ENCODE peak calls at places on chromosomes 13 and 19, in four cellular contexts. X is CD8-positive, alpha-beta memory T cell; G is left ventricle myocardium inferior; Q is spleen. V is an unnamed sample.
A peak's percentile ranks its signal among the peaks of the same experiment; 100 is the strongest.

GRCh38 chr13:108269601-108270328 is at the start of gene TNFSF13B:
- DNase-seq in X (peak; percentile 18), G (peak; percentile 42), Q (peak; percentile 93), V (peak; percentile 36)

GRCh38 chr13:44854264-44855060 is 134.8 kb downstream of the NUFIP1 start:
- DNase-seq in X (no peak), G (peak; percentile 74), Q (no peak), V (peak; percentile 84)

GRCh38 chr19:39400997-39401548 is 5.6 kb upstream of the ZFP36 start:
- DNase-seq in X (no peak), G (no peak), Q (no peak), V (peak; percentile 40)

GRCh38 chr13:93549326-93549855 is 322.8 kb downstream of the GPC6 start:
- DNase-seq in X (no peak), G (no peak), Q (no peak), V (no peak)

GRCh38 chr19:29671393-29672076 is 6.3 kb downstream of the PLEKHF1 start:
- DNase-seq in X (peak; percentile 80), G (peak; percentile 68), Q (peak; percentile 95), V (no peak)

GRCh38 chr13:24038846-24039330 is 121.6 kb upstream of the SPATA13 start:
- DNase-seq in X (no peak), G (no peak), Q (no peak), V (no peak)

GRCh38 chr13:39779337-39780270 is 124.1 kb downstream of the COG6 start:
- DNase-seq in X (no peak), G (no peak), Q (no peak), V (no peak)

GRCh38 chr13:109788372-109789195 is 2.2 kb upstream of the IRS2 start:
- DNase-seq in X (no peak), G (no peak), Q (no peak), V (no peak)

GRCh38 chr13:26895808-26896466 is 135.4 kb upstream of the GPR12 start:
- DNase-seq in X (no peak), G (no peak), Q (no peak), V (no peak)

GRCh38 chr13:37364024-37364423 is 234.5 kb downstream of the POSTN start:
- DNase-seq in X (no peak), G (no peak), Q (no peak), V (no peak)

GRCh38 chr13:94860981-94861407 is 148.6 kb upstream of the SOX21 start:
- DNase-seq in X (no peak), G (no peak), Q (no peak), V (no peak)

GRCh38 chr13:79481685-79482052 is 714 bp downstream of the NDFIP2 start:
- DNase-seq in X (peak; percentile 32), G (no peak), Q (no peak), V (no peak)

GRCh38 chr19:15115080-15115479 is 7.9 kb downstream of the SYDE1 start:
- DNase-seq in X (no peak), G (peak; percentile 90), Q (no peak), V (peak; percentile 90)

GRCh38 chr19:30692517-30692870 is 320.3 kb downstream of the ZNF536 start:
- DNase-seq in X (no peak), G (no peak), Q (no peak), V (no peak)

GRCh38 chr13:107258599-107259187 is 690.8 kb upstream of the ARGLU1 start:
- DNase-seq in X (no peak), G (no peak), Q (no peak), V (no peak)

GRCh38 chr13:95641961-95642621 is 2.4 kb downstream of the DZIP1 start:
- DNase-seq in X (no peak), G (peak; percentile 41), Q (peak; percentile 76), V (peak; percentile 30)

GRCh38 chr13:27131202-27131623 is 40.4 kb downstream of the USP12 start:
- DNase-seq in X (peak; percentile 50), G (no peak), Q (no peak), V (no peak)

GRCh38 chr19:14950421-14950820 is 9.1 kb downstream of the OR7C2 start:
- DNase-seq in X (no peak), G (no peak), Q (no peak), V (no peak)

GRCh38 chr13:85500716-85501256 is 298.4 kb downstream of the SLITRK6 start:
- DNase-seq in X (no peak), G (no peak), Q (no peak), V (no peak)

GRCh38 chr13:106619688-106620555 is 52.0 kb upstream of the ARGLU1 start:
- DNase-seq in X (no peak), G (no peak), Q (no peak), V (peak; percentile 34)

GRCh38 chr13:110400786-110401533 is 93.9 kb downstream of the COL4A2 start:
- DNase-seq in X (no peak), G (no peak), Q (no peak), V (no peak)

GRCh38 chr13:29081697-29082440 is 261.7 kb downstream of the MTUS2 start:
- DNase-seq in X (no peak), G (no peak), Q (no peak), V (no peak)

GRCh38 chr19:53424968-53425597 is 6.7 kb upstream of the ZNF761 start:
- DNase-seq in X (peak; percentile 47), G (peak; percentile 70), Q (peak; percentile 83), V (peak; percentile 76)

GRCh38 chr19:19539738-19540703 is 2.0 kb downstream of the CILP2 start:
- DNase-seq in X (peak; percentile 51), G (peak; percentile 65), Q (peak; percentile 92), V (peak; percentile 59)

GRCh38 chr19:5680083-5680436 is 256 bp downstream of the MICOS13 start:
- DNase-seq in X (no peak), G (no peak), Q (peak; percentile 90), V (no peak)

GRCh38 chr19:9324584-9324962 is 594 bp downstream of the ZNF559 start:
- DNase-seq in X (no peak), G (no peak), Q (no peak), V (no peak)

GRCh38 chr19:18464646-18465045 is 26.7 kb upstream of the ISYNA1 start:
- DNase-seq in X (no peak), G (peak; percentile 83), Q (peak; percentile 79), V (peak; percentile 86)

GRCh38 chr19:5360003-5360820 is 19.6 kb upstream of the PTPRS start:
- DNase-seq in X (no peak), G (no peak), Q (no peak), V (no peak)

GRCh38 chr13:43865892-43866291 is 13.6 kb downstream of the CCDC122 start:
- DNase-seq in X (no peak), G (no peak), Q (no peak), V (no peak)

GRCh38 chr19:55598034-55598433 is 1.3 kb downstream of the FIZ1 start:
- DNase-seq in X (no peak), G (no peak), Q (peak; percentile 73), V (no peak)

GRCh38 chr19:39641773-39642172 is 13.9 kb upstream of the LGALS16 start:
- DNase-seq in X (no peak), G (no peak), Q (no peak), V (no peak)

GRCh38 chr13:90565985-90566713 is 781.3 kb upstream of the MIR17HG start:
- DNase-seq in X (no peak), G (no peak), Q (no peak), V (no peak)

GRCh38 chr13:23966691-23967615 is 69.7 kb upstream of the C1QTNF9B start:
- DNase-seq in X (no peak), G (no peak), Q (no peak), V (no peak)

GRCh38 chr19:746208-746819 is 4.6 kb upstream of the MISP start:
- DNase-seq in X (no peak), G (no peak), Q (no peak), V (no peak)

GRCh38 chr13:40388617-40389016 is 277.8 kb downstream of the FOXO1 start:
- DNase-seq in X (peak; percentile 67), G (no peak), Q (peak; percentile 93), V (no peak)

GRCh38 chr19:4776436-4777205 is 14.9 kb upstream of the FEM1A start:
- DNase-seq in X (no peak), G (no peak), Q (no peak), V (no peak)

GRCh38 chr13:50144473-50145160 is 129.4 kb downstream of the KCNRG start:
- DNase-seq in X (no peak), G (no peak), Q (no peak), V (no peak)

GRCh38 chr13:29621401-29621800 is 25.9 kb upstream of the SLC7A1 start:
- DNase-seq in X (no peak), G (no peak), Q (no peak), V (no peak)

GRCh38 chr19:13146763-13147563 is 3.2 kb downstream of the STX10 start:
- DNase-seq in X (no peak), G (no peak), Q (peak; percentile 86), V (no peak)
- H3K27me3 ChIP-seq in X (no peaks in the 10 kb centered on the region), G (no peaks in the 10 kb centered on the region), Q (no peaks in the 10 kb centered on the region), V (no peaks in the 10 kb centered on the region)

GRCh38 chr19:49932041-49932451 is 2.7 kb upstream of the NUP62 start:
- DNase-seq in X (no peak), G (no peak), Q (no peak), V (no peak)

GRCh38 chr19:49929121-49929610 is at the start of the genes ATF5 and NUP62:
- DNase-seq in X (peak; percentile 89), G (peak; percentile 90), Q (peak; percentile 96), V (peak; percentile 92)

GRCh38 chr19:49929611-49930482 is 543 bp upstream of the NUP62 start:
- DNase-seq in X (peak; percentile 82), G (peak; percentile 90), Q (peak; percentile 96), V (peak; percentile 94)

GRCh38 chr19:49931293-49932040 is 2.2 kb upstream of the NUP62 start:
- DNase-seq in X (no peak), G (no peak), Q (no peak), V (no peak)

DNA sequence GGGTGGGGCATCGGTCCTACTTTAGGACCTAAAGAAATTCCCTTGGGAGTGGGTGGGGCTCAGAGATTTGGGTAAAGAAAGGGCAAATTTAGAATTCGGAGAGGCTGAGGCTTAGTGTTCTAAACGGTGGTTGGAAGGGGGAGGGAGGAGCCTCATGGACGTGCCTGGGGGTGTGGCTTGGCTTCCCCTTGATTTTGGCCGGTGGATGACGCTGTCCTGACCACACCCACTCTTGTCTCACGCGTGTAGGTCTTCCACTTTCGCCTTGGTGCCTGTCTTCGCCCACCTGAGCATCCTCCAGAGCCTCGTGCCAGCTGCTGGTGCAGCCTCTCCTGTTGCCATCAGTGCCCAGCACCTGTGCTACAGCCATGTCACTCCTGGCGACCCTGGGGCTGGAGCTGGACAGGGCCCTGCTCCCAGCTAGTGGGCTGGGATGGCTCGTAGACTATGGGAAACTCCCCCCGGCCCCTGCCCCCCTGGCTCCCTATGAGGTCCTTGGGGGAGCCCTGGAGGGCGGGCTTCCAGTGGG is 1.2 kb upstream of the NUP62 start:
- DNase-seq in X (no peak), G (peak; percentile 34), Q (peak; percentile 86), V (peak; percentile 62)
- H3K4me3 ChIP-seq in X (peak overlapping the region; percentile 96), G (peak overlapping the region; percentile 100), Q (no peak overlapping the region), V (peak overlapping the region; percentile 75)

GRCh38 chr13:32964987-32965386 is 51.2 kb upstream of the KL start:
- DNase-seq in X (no peak), G (no peak), Q (no peak), V (no peak)

GRCh38 chr13:32955881-32956594 is 60.2 kb upstream of the KL start:
- DNase-seq in X (no peak), G (no peak), Q (no peak), V (no peak)

GRCh38 chr13:32962342-32962741 is 53.9 kb upstream of the KL start:
- DNase-seq in X (no peak), G (no peak), Q (no peak), V (no peak)

GRCh38 chr13:32956595-32956933 is 59.7 kb upstream of the KL start:
- DNase-seq in X (no peak), G (no peak), Q (no peak), V (no peak)

GRCh38 chr13:32961724-32962123 is 54.5 kb upstream of the KL start:
- DNase-seq in X (no peak), G (no peak), Q (no peak), V (no peak)
- H3K27me3 ChIP-seq in X (no peaks in the 10 kb centered on the region), G (no peaks in the 10 kb centered on the region), Q (no peaks in the 10 kb centered on the region), V (no peaks in the 10 kb centered on the region)

GRCh38 chr19:48659768-48660167 is 13.0 kb downstream of the NTN5 start:
- DNase-seq in X (no peak), G (no peak), Q (no peak), V (no peak)
- H3K4me3 ChIP-seq in X (no peak overlapping the region), G (no peak overlapping the region), Q (no peak overlapping the region), V (no peak overlapping the region)

V was measured in heart left ventricle.